ENCODE peak calls at places on chromosomes 13 and 19, in five cellular contexts. K is GM23248, W is SJSA1, U is left ventricle myocardium inferior, C is lower lobe of right lung. R is an unnamed sample.

GRCh38 chr13:100566543-100566942 is 22.0 kb downstream of the GGACT start:
- DNase-seq in C (no peak), W (no peak), U (no peak), K (peak; percentile 53), R (peak; percentile 17)

GRCh38 chr19:39590265-39590664 is 12.1 kb upstream of the LGALS13 start:
- DNase-seq in W (no peak), U (no peak), K (peak; percentile 3), C (no peak), R (no peak)

GRCh38 chr13:35472308-35473008 is 4.0 kb downstream of the MAB21L1 start:
- DNase-seq in C (no peak), K (peak; percentile 46), U (no peak), W (no peak), R (no peak)

GRCh38 chr13:105343134-105343806 is 1192.2 kb downstream of the EFNB2 start:
- DNase-seq in W (no peak), K (no peak), U (no peak), C (no peak), R (no peak)

GRCh38 chr19:19594371-19594770 is 24.1 kb downstream of the PBX4 start:
- DNase-seq in K (no peak), C (no peak), U (no peak), W (no peak), R (no peak)

GRCh38 chr19:48363500-48363809 is 285 bp downstream of the TMEM143 start:
- DNase-seq in C (no peak), W (no peak), U (no peak), K (no peak), R (no peak)

GRCh38 chr13:97072297-97072696 is 78.0 kb upstream of the OXGR1 start:
- DNase-seq in K (no peak), C (no peak), W (no peak), U (no peak), R (peak; percentile 53)

GRCh38 chr19:29735821-29736220 is 20.8 kb upstream of the C19orf12 start:
- DNase-seq in U (no peak), K (no peak), C (no peak), W (no peak), R (no peak)

GRCh38 chr19:47405197-47405550 is 14.2 kb downstream of the MEIS3 start:
- DNase-seq in W (no peak), C (no peak), K (no peak), U (no peak), R (no peak)

GRCh38 chr19:49932731-49933131 is 3.4 kb upstream of the NUP62 start:
- DNase-seq in W (no peak), C (no peak), K (no peak), U (no peak), R (peak; percentile 19)

GRCh38 chr19:49933643-49934042 is 4.3 kb upstream of the NUP62 start:
- DNase-seq in C (no peak), K (no peak), U (no peak), W (no peak), R (no peak)

GRCh38 chr19:49931293-49932040 is 2.2 kb upstream of the NUP62 start:
- DNase-seq in U (no peak), C (no peak), W (no peak), K (no peak), R (no peak)

GRCh38 chr19:49930483-49931011 is 1.2 kb upstream of the NUP62 start:
- DNase-seq in W (no peak), K (peak; percentile 56), C (no peak), U (peak; percentile 34), R (no peak)

GRCh38 chr19:49932041-49932451 is 2.7 kb upstream of the NUP62 start:
- DNase-seq in U (no peak), C (no peak), W (no peak), K (no peak), R (no peak)
- H3K4me3 ChIP-seq in U (no peak overlapping the region), C (no peak overlapping the region), W (no peak overlapping the region), K (no peak overlapping the region), R (no peak overlapping the region)

GRCh38 chr13:110876592-110876991 is 38.3 kb downstream of the ANKRD10 start:
- DNase-seq in C (no peak), K (no peak), W (peak; percentile 49), U (no peak), R (no peak)
- H3K36me3 ChIP-seq in C (peaks cover 20% of the 10 kb centered on the region), K (no peaks in the 10 kb centered on the region), W (peaks cover 3% of the 10 kb centered on the region), U (peaks cover 10% of the 10 kb centered on the region), R (peaks cover 4% of the 10 kb centered on the region)

GRCh38 chr13:39379667-39380655 is 223.0 kb downstream of the LHFPL6 start:
- DNase-seq in C (no peak), K (peak; percentile 10), U (no peak), W (no peak), R (no peak)
- H3K27me3 ChIP-seq in C (no peaks in the 10 kb centered on the region), K (no peaks in the 10 kb centered on the region), U (no peaks in the 10 kb centered on the region), W (no peaks in the 10 kb centered on the region), R (no peaks in the 10 kb centered on the region)

DNA sequence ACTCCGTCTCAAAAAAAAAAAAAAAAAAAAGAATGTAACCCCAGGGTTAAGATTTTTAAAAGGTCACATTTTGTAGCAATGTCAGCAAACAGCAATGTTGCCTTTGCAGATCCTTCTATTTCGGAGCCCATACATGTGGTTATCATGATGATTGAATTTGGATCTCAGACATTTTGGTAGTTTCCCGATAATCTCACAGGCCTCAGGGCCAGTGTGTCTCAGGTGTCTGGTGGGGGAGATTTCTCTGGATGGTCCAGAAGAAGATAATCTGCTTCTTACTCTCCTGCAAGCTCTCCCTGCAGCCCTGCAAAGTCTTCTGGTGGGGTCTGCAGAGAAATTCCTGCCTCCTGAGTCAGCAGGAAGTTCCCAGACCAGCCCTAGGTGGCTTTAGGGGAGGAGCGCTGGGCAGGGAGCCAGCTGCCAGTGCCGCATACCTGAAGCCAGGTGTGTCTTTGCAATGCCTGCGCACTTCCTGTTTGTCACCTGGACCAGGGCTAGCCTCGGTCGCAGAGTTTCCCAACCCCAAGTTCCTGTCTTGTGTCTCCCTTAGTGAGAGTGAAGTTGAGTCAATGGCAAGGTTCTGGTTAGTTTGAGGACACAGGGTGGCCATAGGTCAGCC is 1.4 kb downstream of the SH2D3A start:
- DNase-seq in U (no peak), C (peak; percentile 95), K (no peak), W (no peak), R (peak; percentile 98)
- H3K4me3 ChIP-seq in U (no peak overlapping the region), C (peak overlapping the region; percentile 61), K (no peak overlapping the region), W (no peak overlapping the region), R (no peak overlapping the region)

GRCh38 chr13:112629161-112629560 is 41.2 kb upstream of the TUBGCP3 start:
- DNase-seq in U (no peak), K (no peak), W (no peak), C (no peak), R (no peak)
- H3K36me3 ChIP-seq in U (no peaks in the 10 kb centered on the region), K (no peaks in the 10 kb centered on the region), W (no peaks in the 10 kb centered on the region), C (no peaks in the 10 kb centered on the region), R (no peaks in the 10 kb centered on the region)

DNA sequence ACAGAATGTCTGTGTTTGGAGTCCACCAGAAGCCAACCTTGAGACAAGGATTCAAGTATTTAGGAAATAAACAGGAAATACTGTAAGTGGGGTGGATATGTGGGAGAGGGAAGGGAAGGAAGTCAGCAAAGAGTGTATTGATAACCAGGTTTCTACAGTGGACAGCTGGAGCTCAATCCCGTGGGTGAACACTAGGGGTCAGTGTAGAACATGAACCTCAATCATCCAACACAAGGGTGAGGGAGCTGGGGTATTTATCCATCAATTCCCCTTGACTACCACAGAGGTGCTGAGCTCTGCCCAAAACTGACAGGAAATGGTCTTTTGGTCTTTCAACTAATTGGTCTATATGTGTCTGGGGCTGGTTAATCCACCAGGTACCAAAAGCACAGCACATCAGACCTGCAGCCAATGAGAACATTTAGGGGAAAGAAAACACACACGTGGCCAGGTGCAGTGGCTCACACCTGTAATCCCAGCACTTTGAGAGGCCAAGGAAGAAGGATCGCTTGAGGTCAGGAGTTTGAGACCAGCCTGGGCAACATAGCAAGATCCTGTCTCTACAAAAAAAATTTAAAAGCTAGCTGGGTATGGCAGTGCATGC is 5.6 kb upstream of the SYDE1 start:
- DNase-seq in U (no peak), C (no peak), W (no peak), K (peak; percentile 52), R (peak; percentile 51)
- H3K27me3 ChIP-seq in U (no peaks in the 10 kb centered on the region), C (no peaks in the 10 kb centered on the region), W (no peaks in the 10 kb centered on the region), K (no peaks in the 10 kb centered on the region), R (no peaks in the 10 kb centered on the region)